ENCODE peak calls at places on chromosomes 6 and 20, in six cellular contexts. N, O, T, E, V and U are unnamed samples.

GRCh38 chr6:5205877-5206840 is 54.6 kb downstream of the LYRM4 start:
- DNase-seq in N (peak; percentile 95), O (no peak), T (peak; percentile 23), E (no peak), V (no peak), U (no peak)

GRCh38 chr6:51910846-51911245 is 176.6 kb downstream of the PKHD1 start:
- DNase-seq in N (no peak), O (no peak), T (no peak), E (no peak), V (no peak), U (no peak)

GRCh38 chr6:57313711-57314471 is 3.5 kb upstream of the PRIM2 start:
- DNase-seq in N (no peak), O (peak; percentile 71), T (no peak), E (no peak), V (no peak), U (peak; percentile 94)

GRCh38 chr6:2990179-2990931 is 9.3 kb upstream of the NQO2 start:
- DNase-seq in N (no peak), O (no peak), T (no peak), E (no peak), V (no peak), U (no peak)

GRCh38 chr20:19785173-19785799 is 27.2 kb downstream of the RIN2 start:
- DNase-seq in N (no peak), O (no peak), T (no peak), E (no peak), V (no peak), U (no peak)

GRCh38 chr6:112282217-112282616 is 27.9 kb upstream of the LAMA4 start:
- DNase-seq in N (no peak), O (no peak), T (peak; percentile 53), E (no peak), V (no peak), U (no peak)

GRCh38 chr6:117477988-117478852 is 4.3 kb upstream of the DCBLD1 start:
- DNase-seq in N (peak; percentile 97), O (no peak), T (no peak), E (no peak), V (no peak), U (no peak)

GRCh38 chr6:56851104-56851503 is 103.8 kb upstream of the BEND6 start:
- DNase-seq in N (no peak), O (no peak), T (peak; percentile 30), E (no peak), V (no peak), U (no peak)

GRCh38 chr20:20204326-20204725 is 152.0 kb downstream of the CFAP61 start:
- DNase-seq in N (no peak), O (no peak), T (peak; percentile 27), E (no peak), V (no peak), U (no peak)

GRCh38 chr6:48472121-48472520 is 361.1 kb upstream of the PTCHD4 start:
- DNase-seq in N (no peak), O (no peak), T (no peak), E (no peak), V (no peak), U (no peak)

GRCh38 chr6:683742-684440 is 9.0 kb downstream of the EXOC2 start:
- DNase-seq in N (no peak), O (no peak), T (peak; percentile 63), E (no peak), V (peak; percentile 95), U (no peak)

GRCh38 chr6:137874204-137875001 is 7.3 kb downstream of the TNFAIP3 start:
- DNase-seq in N (no peak), O (no peak), T (no peak), E (no peak), V (no peak), U (no peak)

GRCh38 chr20:17505664-17506517 is 25.3 kb downstream of the BFSP1 start:
- DNase-seq in N (peak; percentile 21), O (no peak), T (no peak), E (no peak), V (no peak), U (no peak)

GRCh38 chr6:17863971-17864754 is 123.3 kb downstream of the KIF13A start:
- DNase-seq in N (peak; percentile 15), O (peak; percentile 57), T (no peak), E (no peak), V (no peak), U (peak; percentile 52)
- TF ChIP-seq SIN3A in N (no peak), O (no peak), T (no peak), E (no peak), V (no peak), U (no peak)

DNA sequence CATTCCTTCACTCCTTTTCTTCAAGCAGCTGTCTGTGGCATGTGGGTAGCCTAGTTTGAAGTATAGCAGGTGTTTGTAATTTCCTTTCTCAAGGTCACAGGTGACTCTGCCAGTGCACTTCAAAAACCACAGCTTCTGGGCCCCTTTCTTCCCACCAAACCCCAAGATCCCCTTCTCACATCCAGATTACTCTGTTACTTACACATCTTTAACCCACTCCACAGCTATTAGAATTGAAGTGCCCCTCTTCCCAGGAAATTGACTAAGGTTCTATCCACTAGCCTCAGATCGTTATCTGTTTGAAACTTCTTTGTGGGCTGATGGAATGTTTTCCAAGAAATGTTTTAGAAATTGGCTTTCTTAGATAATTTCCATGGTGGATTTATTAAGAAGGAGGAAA is 150.8 kb downstream of the AHI1 start:
- DNase-seq in N (no peak), O (no peak), T (peak; percentile 3), E (no peak), V (no peak), U (no peak)
- TF ChIP-seq SIN3A in N (no peak), O (no peak), T (peak; percentile 15), E (no peak), V (no peak), U (no peak)

DNA sequence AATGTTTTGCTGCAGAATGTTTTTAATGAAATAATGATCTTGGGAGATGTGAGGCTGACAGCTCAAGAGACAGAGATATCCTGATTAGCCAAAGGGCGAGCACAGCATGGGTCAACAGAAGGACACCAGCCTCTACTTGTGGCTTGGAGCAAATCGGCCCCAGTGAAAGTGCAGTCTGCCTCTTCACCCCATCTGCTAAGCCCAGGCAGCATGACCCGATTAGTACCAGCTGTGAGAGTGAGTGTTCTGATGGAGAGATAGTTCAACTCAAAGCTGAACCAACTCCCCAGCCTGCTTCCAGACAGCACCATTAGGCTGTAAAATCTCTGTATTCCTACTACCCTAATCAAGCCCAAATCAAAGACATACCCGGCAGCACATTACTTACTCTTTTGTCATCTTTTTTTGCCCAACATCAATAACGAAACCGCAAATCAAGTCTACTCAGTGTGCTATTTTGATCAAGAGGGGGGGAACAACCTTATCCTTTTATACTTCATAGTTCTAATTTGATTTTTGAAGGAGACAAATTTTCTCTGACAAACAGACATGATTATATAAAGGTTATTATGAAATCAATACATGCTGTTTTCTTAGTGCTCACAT is 514.1 kb upstream of the NRSN1 start:
- DNase-seq in N (no peak), O (no peak), T (peak; percentile 86), E (no peak), V (no peak), U (no peak)
- TF ChIP-seq SIN3A in N (no peak), O (no peak), T (no peak), E (no peak), V (no peak), U (no peak)

GRCh38 chr6:73073238-73073637 is 152.1 kb downstream of the KHDC1L start:
- DNase-seq in N (peak; percentile 8), O (no peak), T (no peak), E (no peak), V (no peak), U (peak; percentile 63)
- TF ChIP-seq SIN3A in N (no peak), O (no peak), T (no peak), E (no peak), V (no peak), U (no peak)

GRCh38 chr6:31878761-31879542 is at the start of gene SLC44A4:
- DNase-seq in N (no peak), O (no peak), T (no peak), E (no peak), V (no peak), U (no peak)

GRCh38 chr6:31879901-31880300 is 1.1 kb upstream of the SLC44A4 start:
- DNase-seq in N (no peak), O (no peak), T (no peak), E (no peak), V (no peak), U (no peak)

GRCh38 chr6:31877651-31878161 is 1.1 kb downstream of the SLC44A4 start:
- DNase-seq in N (peak; percentile 77), O (no peak), T (peak; percentile 20), E (no peak), V (no peak), U (no peak)

GRCh38 chr6:31877125-31877650 is 1.6 kb downstream of the SLC44A4 start:
- DNase-seq in N (no peak), O (no peak), T (peak; percentile 10), E (no peak), V (no peak), U (no peak)

DNA sequence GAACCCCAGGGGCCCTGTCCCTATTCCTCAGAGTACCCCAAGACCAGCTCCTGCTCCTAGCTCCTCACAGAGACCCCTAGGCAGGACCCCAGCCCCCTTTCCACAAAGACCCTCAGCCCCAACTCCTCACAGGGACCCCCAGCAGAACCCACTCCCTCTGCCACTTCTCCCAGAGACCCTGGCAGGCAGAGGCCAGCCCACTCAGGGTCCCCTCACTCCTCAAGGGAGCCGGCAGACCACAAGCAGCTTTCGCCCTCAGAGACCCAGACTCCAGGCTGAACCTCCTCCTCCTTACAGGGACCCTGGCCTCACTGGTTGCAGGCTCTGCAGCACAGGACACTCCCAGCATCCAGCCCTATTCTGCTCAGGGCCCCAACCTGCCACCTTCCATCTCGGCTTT is 575 bp downstream of the SLC44A4 start:
- DNase-seq in N (no peak), O (no peak), T (peak; percentile 6), E (no peak), V (no peak), U (no peak)
- TF ChIP-seq SIN3A in N (no peak), O (no peak), T (no peak), E (no peak), V (no peak), U (no peak)

GRCh38 chr6:36443498-36443844 is 671 bp downstream of the KCTD20 start:
- DNase-seq in N (no peak), O (no peak), T (no peak), E (no peak), V (no peak), U (no peak)

GRCh38 chr6:36444470-36444869 is 1.7 kb downstream of the KCTD20 start:
- DNase-seq in N (no peak), O (no peak), T (no peak), E (no peak), V (no peak), U (no peak)

GRCh38 chr6:36442671-36443497 is at the start of the genes KCTD20 and PXT1:
- DNase-seq in N (peak; percentile 86), O (peak; percentile 75), T (peak; percentile 94), E (peak; percentile 48), V (no peak), U (no peak)

GRCh38 chr6:36445651-36446050 is 2.9 kb downstream of the KCTD20 start:
- DNase-seq in N (no peak), O (no peak), T (no peak), E (no peak), V (no peak), U (no peak)

DNA sequence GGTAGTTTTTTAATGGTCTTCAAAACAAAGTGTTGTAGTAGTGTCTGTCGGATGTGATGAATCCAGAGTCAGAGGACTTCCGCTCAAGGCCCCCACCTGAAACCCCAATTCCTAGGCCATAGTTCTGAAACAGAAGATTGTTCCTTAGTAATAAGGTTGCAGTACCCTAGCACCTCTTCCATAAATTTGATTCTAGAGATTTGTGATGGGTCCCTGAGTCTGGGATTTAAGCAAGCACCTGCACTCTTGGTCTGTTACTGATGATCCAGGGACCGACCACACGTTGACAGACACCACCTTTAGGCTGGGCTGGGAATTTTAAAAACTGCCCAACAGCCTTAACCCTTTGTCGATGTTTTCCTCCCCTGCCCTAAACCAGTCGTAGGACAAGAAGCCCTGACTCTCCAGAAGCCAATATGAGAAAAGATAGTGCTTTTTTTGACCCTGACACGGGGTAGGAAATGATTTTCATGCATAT is 1.2 kb downstream of the KCTD20 start:
- DNase-seq in N (peak; percentile 48), O (peak; percentile 32), T (peak; percentile 63), E (no peak), V (no peak), U (no peak)
- TF ChIP-seq SIN3A in N (no peak), O (no peak), T (no peak), E (no peak), V (no peak), U (no peak)